ENCODE peak calls at places on chromosomes 4 and X, in six cellular contexts. F is GM12864, G is SW480, Y is progenitor cell of endocrine pancreas, A is left cardiac atrium, N is GM04504. B is an unnamed sample.

GRCh38 chr4:38177792-38178665 is 217.8 kb downstream of the PTTG2 start:
- DNase-seq in G (peak; percentile 58), F (no peak), A (peak; percentile 87), Y (no peak), N (no peak), B (no peak)

GRCh38 chrX:11533211-11533651 is 132.5 kb downstream of the ARHGAP6 start:
- DNase-seq in G (peak; percentile 89), A (no peak), N (peak; percentile 61), Y (no peak), F (peak; percentile 48), B (peak; percentile 48)

GRCh38 chr4:184039963-184040383 is 134.9 kb downstream of the STOX2 start:
- DNase-seq in G (no peak), F (no peak), N (no peak), Y (no peak), A (no peak), B (no peak)

GRCh38 chrX:118420462-118420861 is 74.6 kb downstream of the WDR44 start:
- DNase-seq in Y (no peak), A (no peak), N (peak; percentile 0), G (no peak), F (no peak), B (no peak)

GRCh38 chrX:71910526-71911022 is at the start of gene NHSL2:
- DNase-seq in G (no peak), F (no peak), N (no peak), Y (no peak), A (peak; percentile 45), B (no peak)

GRCh38 chrX:24002167-24002566 is 24.8 kb downstream of the KLHL15 start:
- DNase-seq in F (no peak), N (no peak), Y (no peak), A (no peak), G (no peak), B (no peak)

GRCh38 chr4:7806080-7806630 is 133.5 kb downstream of the AFAP1 start:
- DNase-seq in N (no peak), G (no peak), F (no peak), A (peak; percentile 82), Y (no peak), B (no peak)

GRCh38 chrX:136639506-136640176 is 8.3 kb upstream of the CD40LG start:
- DNase-seq in F (no peak), Y (no peak), A (no peak), N (peak; percentile 3), G (no peak), B (peak; percentile 1)

GRCh38 chrX:34873500-34874225 is 68.9 kb upstream of the FAM47B start:
- DNase-seq in A (no peak), G (no peak), Y (no peak), F (no peak), N (no peak), B (no peak)

GRCh38 chr4:108590776-108591175 is 29.6 kb upstream of the RPL34 start:
- DNase-seq in N (peak; percentile 15), G (no peak), A (no peak), F (no peak), Y (no peak), B (no peak)

GRCh38 chrX:107485019-107485418 is 35.6 kb downstream of the FRMPD3 start:
- DNase-seq in Y (no peak), G (no peak), N (no peak), F (no peak), A (no peak), B (no peak)

GRCh38 chr4:80732010-80732409 is 298.5 kb upstream of the BMP3 start:
- DNase-seq in N (peak; percentile 3), A (no peak), G (no peak), F (no peak), Y (no peak), B (no peak)

GRCh38 chr4:122602277-122603142 is 18.4 kb downstream of the IL21 start:
- DNase-seq in G (peak; percentile 66), A (no peak), Y (no peak), F (peak; percentile 21), N (no peak), B (peak; percentile 11)

GRCh38 chrX:71667328-71668247 is at the start of gene LOC101059915:
- DNase-seq in N (no peak), G (no peak), A (no peak), F (no peak), Y (no peak), B (no peak)

GRCh38 chrX:140765043-140765784 is 55.7 kb downstream of the LINC00632 start:
- DNase-seq in G (no peak), N (no peak), F (no peak), Y (no peak), A (peak; percentile 22), B (no peak)

GRCh38 chrX:106249706-106250379 is 81.7 kb downstream of the PWWP3B start:
- DNase-seq in A (no peak), G (no peak), Y (no peak), F (no peak), N (no peak), B (no peak)